ENCODE peak calls at places on chromosomes 11 and 22, in nine cellular contexts. V, N, I, O, M, A, Q, T and Z are unnamed samples.
A peak's percentile ranks its signal among the peaks of the same experiment; 100 is the strongest.

GRCh38 chr11:43920598-43921419 is 21.6 kb upstream of the C11orf96 start:
- DNase-seq in Q (no peak), T (peak; percentile 99), V (no peak), O (no peak), N (no peak), M (no peak), I (peak; percentile 75), A (peak; percentile 100), Z (peak; percentile 68)

GRCh38 chr11:70579376-70579955 is 181.1 kb downstream of the CTTN start:
- DNase-seq in O (no peak), I (no peak), N (no peak), A (no peak), V (no peak), T (no peak), Q (no peak), M (no peak), Z (no peak)

GRCh38 chr11:118135051-118135795 is 17.4 kb downstream of the SCN4B start:
- DNase-seq in Q (no peak), T (no peak), V (no peak), N (no peak), M (no peak), I (no peak), A (no peak), O (no peak), Z (no peak)

GRCh38 chr11:70666336-70666735 is 268.0 kb downstream of the CTTN start:
- DNase-seq in M (no peak), Q (peak; percentile 37), A (no peak), O (no peak), T (no peak), V (no peak), I (no peak), N (no peak), Z (no peak)

GRCh38 chr22:44107341-44107740 is 73.4 kb upstream of the PARVG start:
- DNase-seq in M (no peak), T (no peak), V (peak; percentile 75), I (no peak), Q (peak; percentile 5), O (no peak), A (no peak), N (no peak), Z (no peak)

GRCh38 chr11:122202161-122202950 is 86.3 kb upstream of the BLID start:
- DNase-seq in I (peak; percentile 49), V (peak; percentile 37), N (no peak), M (no peak), A (peak; percentile 63), T (peak; percentile 45), O (no peak), Q (no peak), Z (peak; percentile 86)

GRCh38 chr11:4704054-4704789 is at the start of gene MMP26:
- DNase-seq in V (peak; percentile 39), M (no peak), O (no peak), I (no peak), Q (no peak), N (no peak), A (peak; percentile 5), T (no peak), Z (peak; percentile 2)

GRCh38 chr22:24030186-24030702 is 19.1 kb downstream of the CABIN1 start:
- DNase-seq in T (no peak), I (no peak), V (no peak), A (no peak), N (no peak), Q (no peak), O (no peak), M (no peak), Z (no peak)

GRCh38 chr22:38843201-38843715 is 570 bp downstream of the NPTXR start:
- DNase-seq in V (peak; percentile 52), I (peak; percentile 72), O (peak; percentile 22), M (no peak), A (peak; percentile 80), T (peak; percentile 52), Q (peak; percentile 79), N (peak; percentile 61), Z (peak; percentile 16)

GRCh38 chr11:67240575-67241389 is 25.5 kb upstream of the GRK2 start:
- DNase-seq in O (peak; percentile 83), N (peak; percentile 83), T (peak; percentile 38), M (no peak), A (peak; percentile 93), I (peak; percentile 65), Q (peak; percentile 84), V (peak; percentile 44), Z (peak; percentile 81)

GRCh38 chr11:114219559-114220349 is 76.4 kb upstream of the NNMT start:
- DNase-seq in T (no peak), I (no peak), Q (no peak), M (no peak), O (no peak), V (no peak), A (peak; percentile 89), N (no peak), Z (peak; percentile 18)
- H3K27ac ChIP-seq in T (no peak overlapping the region), I (no peak overlapping the region), Q (peak overlapping the region; percentile 40), M (no peak overlapping the region), O (no peak overlapping the region), V (no peak overlapping the region), A (no peak overlapping the region), N (no peak overlapping the region), Z (no peak overlapping the region)

GRCh38 chr22:37245740-37246139 is 1.7 kb upstream of the RAC2 start:
- DNase-seq in Q (no peak), M (no peak), A (no peak), I (no peak), O (no peak), V (no peak), T (no peak), N (no peak), Z (no peak)

GRCh38 chr22:37244922-37245722 is 1.1 kb upstream of the RAC2 start:
- DNase-seq in V (no peak), N (no peak), O (peak; percentile 88), I (no peak), T (no peak), Q (peak; percentile 73), A (no peak), M (no peak), Z (no peak)

GRCh38 chr22:37243402-37244113 is 511 bp downstream of the RAC2 start:
- DNase-seq in Q (peak; percentile 82), I (no peak), M (no peak), V (no peak), A (no peak), T (no peak), N (no peak), O (peak; percentile 47), Z (no peak)

GRCh38 chr22:37242395-37242918 is 1.6 kb downstream of the RAC2 start:
- DNase-seq in M (no peak), O (peak; percentile 97), A (peak; percentile 60), V (no peak), T (no peak), N (peak; percentile 87), I (no peak), Q (peak; percentile 92), Z (peak; percentile 74)

GRCh38 chr22:37244114-37244921 is at the start of gene RAC2:
- DNase-seq in I (no peak), A (peak; percentile 72), T (no peak), M (no peak), N (peak; percentile 88), Q (peak; percentile 96), O (peak; percentile 98), V (peak; percentile 73), Z (peak; percentile 70)
- H3K27ac ChIP-seq in I (no peak within 1 kb of the TSS), A (no peak within 1 kb of the TSS), T (no peak within 1 kb of the TSS), M (no peak within 1 kb of the TSS), N (peak within 1 kb of the TSS; percentile 96), Q (peak within 1 kb of the TSS; percentile 70), O (peak within 1 kb of the TSS; percentile 91), V (no peak within 1 kb of the TSS), Z (peak within 1 kb of the TSS; percentile 59)

GRCh38 chr11:11263238-11264030 is 89.6 kb downstream of the CSNK2A3 start:
- DNase-seq in Q (no peak), I (no peak), V (no peak), T (no peak), A (peak; percentile 32), O (no peak), M (no peak), N (no peak), Z (peak; percentile 17)

GRCh38 chr11:11268119-11268518 is 84.9 kb downstream of the CSNK2A3 start:
- DNase-seq in V (no peak), I (no peak), T (no peak), M (no peak), Q (no peak), A (no peak), N (no peak), O (no peak), Z (no peak)

GRCh38 chr11:11267312-11267711 is 85.7 kb downstream of the CSNK2A3 start:
- DNase-seq in V (no peak), T (no peak), M (no peak), I (no peak), A (no peak), O (no peak), N (no peak), Q (no peak), Z (no peak)

GRCh38 chr11:11265994-11266606 is 87.0 kb downstream of the CSNK2A3 start:
- DNase-seq in T (no peak), I (no peak), N (peak; percentile 50), A (no peak), O (peak; percentile 22), Q (no peak), V (peak; percentile 79), M (no peak), Z (peak; percentile 61)

DNA sequence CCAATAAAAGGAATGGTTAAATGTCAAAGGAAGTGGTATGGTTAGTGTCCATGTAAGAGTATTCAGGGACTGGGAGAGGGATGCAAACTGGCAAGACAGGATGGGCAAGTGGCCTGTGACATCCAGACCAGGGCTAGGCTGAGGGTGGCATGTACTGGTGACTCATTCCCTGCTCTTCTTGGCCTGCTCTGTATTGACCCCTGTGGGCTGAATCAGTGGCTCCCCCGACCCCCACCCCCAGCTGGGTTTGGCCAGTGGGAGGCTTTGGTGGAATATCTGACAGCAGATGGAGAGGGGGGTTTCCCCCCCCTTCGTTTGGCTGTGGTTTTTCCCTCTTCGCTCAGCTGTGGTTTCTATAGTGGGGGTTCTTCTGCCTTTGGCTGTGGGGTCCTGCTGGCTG is 87.7 kb downstream of the CSNK2A3 start:
- DNase-seq in V (no peak), O (no peak), N (no peak), T (no peak), Q (no peak), I (no peak), M (no peak), A (no peak), Z (no peak)
- H3K27ac ChIP-seq in V (no peak overlapping the region), O (no peak overlapping the region), N (no peak overlapping the region), T (no peak overlapping the region), Q (no peak overlapping the region), I (no peak overlapping the region), M (no peak overlapping the region), A (no peak overlapping the region), Z (no peak overlapping the region)

DNA sequence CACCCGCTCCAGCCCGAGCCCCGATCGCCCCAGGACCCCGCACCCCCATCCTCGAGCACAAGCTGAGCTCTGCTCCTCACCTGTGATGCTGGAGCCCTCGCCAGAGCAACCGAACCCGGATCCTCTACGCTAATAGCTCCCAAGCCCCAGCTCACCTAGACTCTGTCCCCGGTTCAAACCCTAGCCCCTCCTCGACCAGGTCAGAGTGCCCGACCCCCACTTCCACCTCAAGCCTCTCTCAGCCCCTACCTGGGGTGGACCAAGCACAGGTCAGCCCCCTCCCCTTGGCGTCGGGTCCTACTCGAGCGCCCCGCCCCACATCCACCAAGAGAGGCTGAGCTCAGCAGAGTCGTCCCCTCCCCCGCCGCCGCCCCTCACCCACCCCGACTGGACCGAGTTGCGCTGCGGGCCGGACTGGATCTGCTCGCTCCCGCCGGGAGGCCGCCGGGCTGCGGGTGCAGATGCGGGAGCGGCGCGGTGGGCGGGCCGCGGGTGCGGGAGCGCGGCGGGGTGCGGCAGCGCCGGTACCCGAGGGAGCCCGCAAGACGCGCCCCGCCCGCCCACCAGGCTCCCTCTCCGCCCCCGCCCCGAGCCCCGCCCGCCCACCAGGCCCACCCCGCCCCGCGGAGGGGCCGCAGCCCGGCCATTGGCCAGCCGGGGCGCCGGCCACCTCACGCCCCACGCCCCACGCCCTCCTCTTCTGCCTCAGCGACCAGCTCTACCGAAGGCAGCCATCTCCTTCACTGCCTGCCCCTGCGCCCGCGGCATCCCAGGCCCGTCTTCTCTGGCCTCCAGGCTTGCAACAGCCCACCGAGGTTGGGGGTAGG is 577 bp upstream of the DKK3 start:
- DNase-seq in I (peak; percentile 63), T (no peak), Q (no peak), M (no peak), V (peak; percentile 89), N (no peak), O (no peak), A (peak; percentile 74), Z (no peak)
- H3K27ac ChIP-seq in I (no peak overlapping the region), T (no peak overlapping the region), Q (no peak overlapping the region), M (peak overlapping the region; percentile 38), V (no peak overlapping the region), N (no peak overlapping the region), O (peak overlapping the region; percentile 52), A (peak overlapping the region; percentile 25), Z (no peak overlapping the region)